ENCODE peak calls at places on chromosome 19, in four cellular contexts. P, K, E and Q are unnamed samples.

GRCh38 chr19:13953021-13953531 is 767 bp downstream of the DCAF15 start:
- DNase-seq in E (peak), P (peak), K (peak), Q (peak)

GRCh38 chr19:55358493-55358892 is 4.0 kb upstream of the COX6B2 start:
- DNase-seq in E (no peak), P (no peak), K (no peak), Q (no peak)

GRCh38 chr19:49534632-49535385 is 7.0 kb downstream of the RCN3 start:
- DNase-seq in E (no peak), P (no peak), K (no peak), Q (no peak)

GRCh38 chr19:35609881-35610353 is 2.6 kb upstream of the HAUS5 start:
- DNase-seq in K (no peak), E (peak), P (no peak), Q (no peak)

GRCh38 chr19:55146648-55147218 is 2.3 kb downstream of the TNNT1 start:
- DNase-seq in E (no peak), K (no peak), P (peak), Q (no peak)

GRCh38 chr19:17706750-17707181 is 12.5 kb upstream of the MAP1S start:
- DNase-seq in P (no peak), K (no peak), E (no peak), Q (no peak)

GRCh38 chr19:48639483-48640375 is 2.5 kb upstream of the DBP start:
- DNase-seq in P (no peak), E (peak), K (no peak), Q (no peak)

GRCh38 chr19:8333771-8334457 is 9.1 kb downstream of the KANK3 start:
- DNase-seq in K (no peak), E (no peak), P (no peak), Q (no peak)

GRCh38 chr19:11539495-11540365 is 1.1 kb downstream of the CNN1 start:
- DNase-seq in E (no peak), K (no peak), P (no peak), Q (no peak)

GRCh38 chr19:45352062-45352461 is 11.5 kb downstream of the KLC3 start:
- DNase-seq in K (no peak), E (no peak), P (no peak), Q (no peak)

GRCh38 chr19:4362871-4363545 is 19.6 kb downstream of the MPND start:
- DNase-seq in K (no peak), E (no peak), P (peak), Q (no peak)

GRCh38 chr19:5983367-5983955 is 5.5 kb upstream of the RANBP3 start:
- DNase-seq in P (no peak), K (peak), E (no peak), Q (no peak)

GRCh38 chr19:11066326-11066725 is 22.9 kb upstream of the LDLR start:
- DNase-seq in P (no peak), E (no peak), K (no peak), Q (no peak)

GRCh38 chr19:32580353-32580900 is 563 bp upstream of the PDCD5 start:
- DNase-seq in K (no peak), P (no peak), E (no peak), Q (no peak)

GRCh38 chr19:19342086-19343015 is 21.7 kb downstream of the MAU2 start:
- DNase-seq in P (peak), E (no peak), K (peak), Q (peak)

GRCh38 chr19:48925240-48925843 is 8.2 kb upstream of the DHDH start:
- DNase-seq in P (peak), E (no peak), K (peak), Q (peak)

GRCh38 chr19:1125601-1126533 is 22.1 kb downstream of the GPX4 start:
- DNase-seq in E (no peak), P (no peak), K (no peak), Q (peak)

GRCh38 chr19:16325161-16325527 is 518 bp downstream of the KLF2 start:
- DNase-seq in E (no peak), K (peak), P (no peak), Q (no peak)

GRCh38 chr19:17103177-17103576 is 27.6 kb downstream of the MYO9B start:
- DNase-seq in P (peak), K (no peak), E (no peak), Q (peak)

GRCh38 chr19:40464059-40465024 is 1.2 kb downstream of the BLVRB start:
- DNase-seq in K (peak), E (peak), P (peak), Q (peak)

GRCh38 chr19:5608271-5608666 is 14.3 kb downstream of the SAFB2 start:
- DNase-seq in P (no peak), K (no peak), E (no peak), Q (no peak)

GRCh38 chr19:51772977-51773376 is 12.0 kb downstream of the FPR2 start:
- DNase-seq in K (no peak), E (no peak), P (no peak), Q (no peak)

GRCh38 chr19:55085923-55086715 is 10.4 kb downstream of the EPS8L1 start:
- DNase-seq in K (no peak), E (no peak), P (no peak), Q (no peak)

GRCh38 chr19:52613299-52613906 is 24.8 kb downstream of the ZNF83 start:
- DNase-seq in P (no peak), E (no peak), K (no peak), Q (no peak)

GRCh38 chr19:19279062-19279612 is 6.0 kb upstream of the TM6SF2 start:
- DNase-seq in K (no peak), P (no peak), E (no peak), Q (no peak)

GRCh38 chr19:19209372-19209771 is 2.4 kb upstream of the NCAN start:
- DNase-seq in P (no peak), E (no peak), K (no peak), Q (no peak)